ENCODE peak calls at places on chromosomes 5 and 9, in six cellular contexts. P, U, I, Q, W and A are unnamed samples.

GRCh38 chr5:163330723-163331668 is 106.4 kb upstream of the CCNG1 start:
- DNase-seq in Q (no peak), I (no peak), P (no peak), U (no peak), W (no peak), A (no peak)

GRCh38 chr5:6729400-6730310 is 16.4 kb downstream of the TENT4A start:
- DNase-seq in I (no peak), Q (no peak), P (peak), W (no peak), U (no peak), A (no peak)

GRCh38 chr9:91131433-91131839 is 230.3 kb downstream of the AUH start:
- DNase-seq in Q (no peak), I (peak), W (no peak), P (no peak), U (peak), A (no peak)

GRCh38 chr5:135376961-135377621 is 21.9 kb downstream of the MACROH2A1 start:
- DNase-seq in W (no peak), Q (no peak), P (no peak), I (peak), U (no peak), A (no peak)

GRCh38 chr5:122129332-122129731 is at the start of gene ZNF474:
- DNase-seq in W (peak), U (peak), Q (no peak), I (peak), P (no peak), A (peak)

GRCh38 chr5:122263352-122264030 is 48.5 kb upstream of the SNCAIP start:
- DNase-seq in U (peak), W (no peak), Q (no peak), I (peak), P (no peak), A (no peak)

GRCh38 chr9:97529363-97530076 is 28.1 kb downstream of the TMOD1 start:
- DNase-seq in U (peak), W (peak), I (peak), P (peak), Q (no peak), A (no peak)

GRCh38 chr9:104879555-104880318 is 48.2 kb downstream of the ABCA1 start:
- DNase-seq in Q (no peak), I (no peak), P (no peak), W (peak), U (peak), A (no peak)

GRCh38 chr5:139414601-139415121 is 10.8 kb upstream of the SPATA24 start:
- DNase-seq in W (no peak), U (no peak), I (no peak), Q (no peak), P (no peak), A (no peak)

GRCh38 chr5:170251462-170251861 is 18.7 kb downstream of the C5orf58 start:
- DNase-seq in Q (no peak), W (no peak), P (no peak), U (no peak), I (no peak), A (no peak)

GRCh38 chr9:91885746-91886432 is 64.1 kb downstream of the ROR2 start:
- DNase-seq in Q (no peak), U (no peak), P (no peak), W (no peak), I (no peak), A (no peak)

GRCh38 chr5:153654444-153654843 is 164.0 kb downstream of the GRIA1 start:
- DNase-seq in W (no peak), I (peak), Q (no peak), U (no peak), P (no peak), A (no peak)

GRCh38 chr9:103281126-103281525 is 286.0 kb downstream of the CYLC2 start:
- DNase-seq in P (no peak), W (no peak), I (no peak), Q (no peak), U (no peak), A (no peak)

GRCh38 chr9:84705128-84705527 is 35.6 kb downstream of the NTRK2 start:
- DNase-seq in W (no peak), Q (no peak), U (no peak), P (no peak), I (no peak), A (no peak)

GRCh38 chr9:112032009-112032408 is 135.4 kb downstream of the UGCG start:
- DNase-seq in Q (no peak), U (no peak), P (no peak), W (no peak), I (no peak), A (no peak)

GRCh38 chr9:137293482-137294090 is 8.5 kb downstream of the NRARP start:
- DNase-seq in W (no peak), Q (no peak), P (peak), I (no peak), U (no peak), A (no peak)

GRCh38 chr5:9922719-9923118 is 292.6 kb upstream of the TAS2R1 start:
- DNase-seq in Q (no peak), W (no peak), I (no peak), U (no peak), P (no peak), A (no peak)

GRCh38 chr5:154470949-154471870 is 6.8 kb downstream of the HAND1 start:
- DNase-seq in P (no peak), Q (no peak), U (no peak), I (no peak), W (no peak), A (no peak)

GRCh38 chr9:36551129-36551528 is 21.6 kb upstream of the MELK start:
- DNase-seq in U (peak), W (no peak), I (peak), Q (no peak), P (no peak), A (no peak)

GRCh38 chr5:136087961-136088871 is 44.4 kb upstream of the SMAD5 start:
- DNase-seq in W (no peak), I (no peak), U (peak), P (peak), Q (no peak), A (no peak)

GRCh38 chr5:80753712-80754111 is 98.9 kb upstream of the DHFR start:
- DNase-seq in Q (no peak), P (no peak), I (no peak), U (no peak), W (no peak), A (no peak)

GRCh38 chr5:180441577-180441976 is 52.6 kb upstream of the CNOT6 start:
- DNase-seq in I (no peak), W (no peak), P (no peak), U (peak), Q (no peak), A (peak)

GRCh38 chr5:139669681-139670368 is 21.7 kb downstream of the CXXC5 start:
- DNase-seq in P (peak), I (no peak), Q (no peak), U (no peak), W (peak), A (no peak)

GRCh38 chr9:132250324-132251262 is 88.7 kb downstream of the NTNG2 start:
- DNase-seq in Q (no peak), W (no peak), I (no peak), U (no peak), P (no peak), A (no peak)

GRCh38 chr5:81856948-81857928 is 106.3 kb upstream of the SSBP2 start:
- DNase-seq in P (peak), I (no peak), Q (no peak), U (peak), W (peak), A (peak)

GRCh38 chr9:5718296-5719032 is 89.6 kb downstream of the RIC1 start:
- DNase-seq in U (no peak), Q (no peak), P (no peak), I (peak), W (no peak), A (no peak)